ENCODE peak calls at places on chromosomes 2 and 18, in ten cellular contexts. Q is thyroid gland, U is spleen, V is WTC11, B is psoas muscle, K is IMR-90, D is bronchial epithelial cell, Z is GM13976, P is GM12865, H is A673. J is an unnamed sample.

GRCh38 chr2:188870289-188870688 is 103.9 kb upstream of the COL3A1 start:
- DNase-seq in Q (no peak), U (no peak), V (no peak), B (no peak), K (peak), D (peak), Z (no peak), P (no peak), H (no peak), J (no peak)

GRCh38 chr2:112151701-112152440 is 13.7 kb downstream of the FBLN7 start:
- DNase-seq in Q (no peak), U (no peak), V (no peak), B (no peak), K (no peak), D (no peak), Z (no peak), P (no peak), H (no peak), J (no peak)

GRCh38 chr2:151881342-151881741 is 53.1 kb upstream of the ARL5A start:
- DNase-seq in Q (no peak), U (no peak), V (no peak), B (no peak), K (no peak), D (no peak), Z (no peak), P (no peak), H (no peak), J (no peak)

GRCh38 chr2:162092656-162093556 is 18.9 kb upstream of the DPP4 start:
- DNase-seq in Q (no peak), U (no peak), V (no peak), B (peak), K (peak), D (peak), Z (no peak), P (no peak), H (no peak), J (no peak)

GRCh38 chr2:57376985-57377384 is 669.6 kb upstream of the VRK2 start:
- DNase-seq in Q (no peak), U (no peak), V (no peak), B (no peak), K (no peak), D (peak), Z (peak), P (no peak), H (peak), J (no peak)

GRCh38 chr2:197828464-197829135 is 24.2 kb downstream of the PLCL1 start:
- DNase-seq in Q (no peak), U (no peak), V (no peak), B (no peak), K (no peak), D (no peak), Z (no peak), P (no peak), H (peak), J (no peak)

GRCh38 chr18:71807586-71807985 is 736.6 kb downstream of the CBLN2 start:
- DNase-seq in Q (no peak), U (no peak), V (no peak), B (no peak), K (peak), D (no peak), Z (no peak), P (no peak), H (no peak), J (no peak)

GRCh38 chr2:96108578-96109561 is 7.5 kb downstream of the ADRA2B start:
- DNase-seq in Q (no peak), U (peak), V (peak), B (peak), K (no peak), D (no peak), Z (no peak), P (no peak), H (no peak), J (peak)

GRCh38 chr2:20178404-20179178 is 46.3 kb downstream of the SDC1 start:
- DNase-seq in Q (peak), U (peak), V (no peak), B (no peak), K (no peak), D (no peak), Z (no peak), P (no peak), H (no peak), J (no peak)

GRCh38 chr18:40355701-40356100 is 1599.3 kb upstream of the PIK3C3 start:
- DNase-seq in Q (no peak), U (no peak), V (no peak), B (no peak), K (peak), D (peak), Z (no peak), P (no peak), H (no peak), J (no peak)

GRCh38 chr2:74530239-74531161 is 767 bp downstream of the HTRA2 start:
- DNase-seq in Q (peak), U (peak), V (peak), B (peak), K (peak), D (no peak), Z (peak), P (peak), H (peak), J (peak)

DNA sequence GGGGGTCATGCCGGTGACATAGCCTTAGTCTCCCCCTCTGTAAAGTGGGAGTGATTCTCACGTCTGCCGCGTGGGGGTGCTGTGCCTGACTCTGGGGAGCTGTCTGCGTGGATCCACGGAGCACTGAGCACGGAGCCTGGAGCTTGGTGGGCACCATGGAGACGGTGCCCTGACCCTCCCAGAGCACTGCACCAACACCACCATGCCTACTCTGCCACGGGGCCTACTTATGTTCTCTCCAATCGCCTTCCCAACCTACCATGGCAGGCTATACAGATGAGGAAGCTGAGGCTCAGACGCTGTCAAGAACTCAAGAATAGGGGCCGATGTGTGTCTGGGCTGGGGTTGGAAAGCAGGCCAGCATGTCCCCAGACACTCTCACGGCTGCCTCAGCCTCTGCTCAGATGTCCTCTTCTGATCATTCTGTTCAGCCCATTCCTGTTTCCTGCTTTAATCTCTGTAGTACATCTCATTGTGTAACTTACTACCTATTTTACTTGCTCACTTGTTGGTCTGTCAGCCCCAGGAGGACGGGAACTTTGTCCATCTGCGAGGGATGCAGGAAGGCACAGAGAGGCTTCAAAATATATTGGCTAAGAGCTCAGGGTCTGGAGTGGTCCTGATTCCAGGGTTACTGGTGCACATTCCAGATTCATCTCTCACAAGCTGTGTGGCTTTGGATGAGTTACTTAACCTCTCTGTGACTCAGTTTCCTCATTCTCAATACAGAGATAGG is 168.1 kb upstream of the HS6ST1 start:
- DNase-seq in Q (no peak), U (no peak), V (no peak), B (no peak), K (no peak), D (no peak), Z (no peak), P (no peak), H (no peak), J (no peak)
- TF ChIP-seq CTCF in Q (no peak), U (no peak), V (no peak), B (no peak), K (no peak), D (no peak), Z (no peak), P (no peak), H (no peak), J (no peak)

DNA sequence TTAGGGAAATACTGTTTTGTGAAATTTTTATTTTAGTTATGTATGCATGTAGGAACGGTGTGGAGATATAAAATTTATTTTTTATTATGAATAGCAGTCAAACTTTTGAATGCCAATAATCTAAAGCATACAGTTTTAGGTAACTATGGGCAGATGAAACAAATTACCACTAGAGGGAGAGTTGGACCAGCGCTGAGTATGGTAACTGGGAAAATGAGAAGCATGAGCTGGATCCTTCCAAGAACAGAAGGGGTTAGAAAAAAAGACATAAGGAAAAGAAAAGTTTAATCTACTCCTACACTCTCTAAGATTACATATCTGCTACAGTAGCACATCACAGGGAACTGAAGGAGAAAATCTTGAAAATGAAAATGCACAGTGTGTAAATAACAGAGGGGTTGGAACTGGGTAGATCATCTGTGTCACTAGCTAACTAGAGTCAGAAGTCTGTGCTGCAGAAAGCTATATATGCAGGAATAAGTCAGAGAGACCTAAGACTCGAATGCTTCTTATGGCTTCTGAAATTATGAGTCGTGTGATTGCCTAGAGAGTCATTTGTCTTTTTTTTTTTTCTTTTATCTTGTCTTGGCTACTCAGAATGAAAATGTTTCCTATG is 15.6 kb downstream of the REG3G start:
- DNase-seq in Q (no peak), U (no peak), V (no peak), B (no peak), K (no peak), D (peak), Z (no peak), P (no peak), H (peak), J (no peak)
- TF ChIP-seq CTCF in Q (no peak), U (no peak), V (peak), B (peak), K (peak), D (peak), Z (no peak), P (peak), H (peak), J (no peak)

GRCh38 chr2:98293931-98294687 is 52.1 kb upstream of the CNGA3 start:
- DNase-seq in Q (no peak), U (no peak), V (no peak), B (no peak), K (no peak), D (no peak), Z (no peak), P (no peak), H (no peak), J (no peak)

GRCh38 chr2:98295721-98296414 is 50.4 kb upstream of the CNGA3 start:
- DNase-seq in Q (no peak), U (no peak), V (no peak), B (no peak), K (no peak), D (peak), Z (no peak), P (no peak), H (no peak), J (no peak)

GRCh38 chr2:98295275-98295674 is 51.0 kb upstream of the CNGA3 start:
- DNase-seq in Q (no peak), U (no peak), V (no peak), B (no peak), K (no peak), D (no peak), Z (no peak), P (no peak), H (no peak), J (no peak)

GRCh38 chr2:98294711-98295110 is 51.5 kb upstream of the CNGA3 start:
- DNase-seq in Q (no peak), U (no peak), V (no peak), B (no peak), K (no peak), D (no peak), Z (no peak), P (no peak), H (no peak), J (no peak)

DNA sequence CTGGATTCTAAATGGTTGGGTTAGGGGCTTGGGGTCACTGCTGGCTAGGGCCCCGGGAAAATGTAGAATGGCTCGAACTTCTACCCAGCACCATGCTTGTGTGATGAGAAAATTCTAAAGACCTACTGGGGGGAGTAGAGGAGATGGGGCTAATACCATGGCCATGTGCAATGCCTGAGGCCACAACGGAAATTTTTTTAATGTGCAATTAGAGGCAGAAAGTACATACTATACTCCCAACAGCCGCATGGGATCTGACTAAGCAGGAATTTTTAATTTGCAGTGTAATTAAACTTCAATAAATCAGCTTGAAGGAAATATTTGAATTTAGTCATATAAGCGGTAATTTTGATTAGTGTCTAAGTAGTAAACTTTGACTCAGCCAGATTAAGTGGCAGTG is 53.3 kb upstream of the CNGA3 start:
- DNase-seq in Q (no peak), U (no peak), V (no peak), B (no peak), K (no peak), D (no peak), Z (no peak), P (no peak), H (peak), J (no peak)
- TF ChIP-seq CTCF in Q (no peak), U (no peak), V (no peak), B (no peak), K (no peak), D (no peak), Z (no peak), P (no peak), H (no peak), J (no peak)

DNA sequence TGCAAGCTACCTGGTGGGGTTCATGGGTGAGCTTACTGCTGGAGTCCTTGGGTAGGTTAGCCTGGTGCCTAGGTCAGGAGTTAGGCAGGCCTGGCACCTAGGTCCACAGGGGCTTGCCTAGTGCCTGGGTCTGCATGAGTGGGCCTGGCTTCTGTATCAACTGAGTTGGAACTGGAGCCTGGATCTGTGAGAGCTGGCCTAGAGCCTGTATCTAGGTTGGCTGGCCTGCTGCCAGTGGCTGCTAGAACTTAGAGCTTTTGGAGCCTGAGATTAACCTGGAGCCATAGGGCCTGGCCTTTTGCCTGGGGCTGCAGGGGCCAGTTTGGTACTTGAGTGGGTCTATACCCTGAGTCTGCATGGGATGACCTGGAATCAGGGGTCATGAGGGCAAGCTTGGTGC is 679.4 kb downstream of the NUP35 start:
- DNase-seq in Q (no peak), U (no peak), V (no peak), B (no peak), K (no peak), D (no peak), Z (no peak), P (no peak), H (no peak), J (no peak)
- TF ChIP-seq CTCF in Q (no peak), U (no peak), V (no peak), B (no peak), K (no peak), D (no peak), Z (no peak), P (no peak), H (no peak), J (no peak)

DNA sequence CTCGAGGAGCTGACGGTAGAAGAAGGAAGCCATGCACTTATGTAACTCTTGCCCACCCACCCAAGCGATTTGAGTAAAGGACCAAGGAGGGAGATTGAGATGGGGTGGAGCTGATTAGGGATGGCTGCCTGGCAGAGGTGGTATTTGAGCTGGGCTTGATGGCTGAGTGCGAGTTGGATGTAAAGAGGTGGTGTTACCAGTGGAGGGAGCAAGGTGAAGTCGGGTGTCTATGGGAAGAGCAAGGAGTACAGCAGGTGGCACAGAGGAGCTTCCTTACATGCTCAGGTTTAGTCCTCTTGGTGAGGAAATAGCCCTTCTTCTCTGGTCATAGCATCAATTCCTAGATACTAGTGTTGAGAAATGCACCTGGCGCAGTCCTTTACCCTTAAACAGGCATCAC is 294.2 kb upstream of the SKOR2 start:
- DNase-seq in Q (no peak), U (no peak), V (peak), B (no peak), K (no peak), D (no peak), Z (no peak), P (peak), H (no peak), J (no peak)
- TF ChIP-seq CTCF in Q (no peak), U (no peak), V (no peak), B (no peak), K (no peak), D (no peak), Z (no peak), P (no peak), H (no peak), J (no peak)

DNA sequence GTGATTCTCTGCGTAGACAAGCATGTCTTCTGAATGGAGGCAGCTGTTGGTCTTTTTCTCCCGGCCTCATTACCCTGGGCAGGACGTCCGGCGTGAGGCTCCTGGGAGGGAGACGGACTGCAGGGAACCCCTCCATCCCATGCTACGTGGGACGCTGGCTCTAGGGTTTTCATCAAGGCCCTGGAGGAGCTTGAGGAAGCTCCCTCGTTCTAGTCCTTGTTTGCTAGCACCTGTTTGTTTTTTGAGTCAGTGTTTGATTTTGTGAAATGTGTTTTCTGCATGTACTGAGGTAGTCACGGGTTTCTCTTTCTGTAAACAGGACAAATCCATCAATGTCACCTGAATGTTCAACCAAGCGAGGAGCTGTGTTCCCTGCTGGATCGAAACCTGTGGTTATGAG is 99.3 kb upstream of the TMEM18 start:
- DNase-seq in Q (no peak), U (no peak), V (no peak), B (no peak), K (no peak), D (no peak), Z (no peak), P (no peak), H (no peak), J (no peak)
- TF ChIP-seq CTCF in Q (no peak), U (no peak), V (no peak), B (no peak), K (no peak), D (no peak), Z (no peak), P (no peak), H (no peak), J (no peak)

GRCh38 chr2:104804148-104804890 is 49.6 kb upstream of the POU3F3 start:
- DNase-seq in Q (no peak), U (no peak), V (peak), B (no peak), K (no peak), D (no peak), Z (no peak), P (no peak), H (no peak), J (no peak)
- TF ChIP-seq CTCF in Q (no peak), U (no peak), V (no peak), B (peak), K (no peak), D (no peak), Z (no peak), P (no peak), H (no peak), J (no peak)

DNA sequence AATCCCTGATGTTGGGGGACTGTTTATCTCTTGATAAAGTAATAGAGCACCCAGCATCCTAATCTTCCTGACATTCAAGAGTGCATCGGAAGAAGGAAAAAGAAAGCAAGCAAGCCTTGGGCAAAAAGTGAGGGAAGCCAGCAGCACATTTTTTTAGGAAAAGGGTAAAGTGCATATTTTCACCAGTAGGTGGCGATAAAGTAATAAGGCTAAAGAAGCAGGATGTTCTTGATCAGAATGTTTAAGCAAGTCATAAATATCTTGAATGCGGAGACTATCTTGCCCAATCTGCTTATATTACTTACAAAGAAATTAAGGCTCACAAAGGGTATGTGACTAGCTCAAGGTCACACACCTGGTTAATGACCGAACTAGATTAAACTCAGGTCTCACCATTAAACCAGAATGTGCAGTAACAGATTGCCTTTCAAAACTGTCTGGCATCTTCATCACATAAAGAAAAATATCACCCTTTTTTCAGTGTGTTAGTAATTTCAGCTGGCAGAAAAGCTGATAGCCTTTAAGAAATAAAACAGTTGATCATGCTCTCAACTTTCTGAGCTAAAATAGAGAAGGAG is 83.8 kb downstream of the VIT start:
- DNase-seq in Q (no peak), U (no peak), V (no peak), B (no peak), K (peak), D (peak), Z (peak), P (peak), H (peak), J (no peak)
- TF ChIP-seq CTCF in Q (peak), U (peak), V (peak), B (peak), K (peak), D (peak), Z (peak), P (peak), H (peak), J (peak)

DNA sequence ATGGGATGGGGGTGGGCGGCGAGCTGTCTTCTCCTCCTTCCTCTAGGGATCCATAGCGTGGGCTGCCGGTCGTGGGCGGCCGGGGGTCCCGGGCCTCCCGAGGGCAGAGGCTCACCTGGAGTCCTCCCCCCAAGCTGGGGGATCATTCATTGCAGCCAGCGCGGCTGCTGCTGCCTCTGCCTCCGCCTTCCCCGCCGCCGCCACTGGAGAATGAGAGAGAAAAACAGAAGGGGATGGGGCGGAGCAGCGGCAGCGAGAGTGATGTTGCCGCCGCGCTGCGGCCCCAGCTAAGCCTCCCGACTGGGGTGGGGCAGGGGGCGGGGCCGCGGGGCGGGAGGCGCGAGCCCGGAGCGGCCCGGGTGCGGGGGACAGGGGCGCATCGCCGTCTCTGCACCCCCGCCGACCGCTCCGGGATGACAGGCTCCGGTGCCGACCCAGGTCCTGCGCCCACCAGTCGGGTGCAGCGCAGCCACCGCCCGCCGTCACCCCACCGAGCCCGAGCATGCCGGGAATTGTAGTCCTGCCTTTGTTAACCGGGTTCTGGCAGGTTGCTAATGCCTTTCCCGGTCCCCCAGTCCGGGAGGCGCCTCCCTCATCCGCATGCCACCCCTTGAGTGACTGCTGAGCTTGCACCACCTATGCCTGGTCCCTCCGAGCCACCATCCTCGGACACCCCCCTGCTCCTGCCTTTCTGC is at the start of gene KIF3C:
- DNase-seq in Q (peak), U (peak), V (peak), B (peak), K (peak), D (peak), Z (peak), P (peak), H (peak), J (peak)
- TF ChIP-seq CTCF in Q (no peak), U (no peak), V (no peak), B (no peak), K (no peak), D (no peak), Z (no peak), P (no peak), H (no peak), J (no peak)